ENCODE peak calls at places on chromosome 1, in four cellular contexts. One of them, this sample, is unnamed.

GRCh38 chr1:3608154-3608553 is 3.2 kb downstream of the MEGF6 start:
- DNase-seq in GM12878: no peak
- DNase-seq in A549: no peak
- DNase-seq in HepG2: no peak
- DNase-seq in this sample: no peak

GRCh38 chr1:30852026-30852425 is 56.5 kb downstream of the SDC3 start:
- DNase-seq in GM12878: no peak
- DNase-seq in A549: no peak
- DNase-seq in HepG2: no peak
- DNase-seq in this sample: no peak

GRCh38 chr1:211335507-211336157 is 9.0 kb downstream of the TRAF5 start:
- DNase-seq in GM12878: no peak
- DNase-seq in A549: no peak
- DNase-seq in HepG2: no peak
- DNase-seq in this sample: no peak

GRCh38 chr1:201119826-201120225 is 7.2 kb downstream of the ASCL5 start:
- DNase-seq in GM12878: no peak
- DNase-seq in A549: no peak
- DNase-seq in HepG2: no peak
- DNase-seq in this sample: no peak

GRCh38 chr1:97934491-97934890 is 13.7 kb upstream of the DPYD start:
- DNase-seq in GM12878: no peak
- DNase-seq in A549: no peak
- DNase-seq in HepG2: no peak
- DNase-seq in this sample: no peak

GRCh38 chr1:100387644-100388350 is 35.5 kb downstream of the CDC14A start:
- DNase-seq in GM12878: no peak
- DNase-seq in A549: no peak
- DNase-seq in HepG2: no peak
- DNase-seq in this sample: no peak

GRCh38 chr1:149888999-149889289 is 10.4 kb upstream of the BOLA1 start:
- DNase-seq in GM12878: no peak
- DNase-seq in A549: no peak
- DNase-seq in HepG2: no peak
- DNase-seq in this sample: no peak

GRCh38 chr1:95197616-95198252 is 36.3 kb upstream of the RWDD3 start:
- DNase-seq in GM12878: no peak
- DNase-seq in A549: no peak
- DNase-seq in HepG2: no peak
- DNase-seq in this sample: no peak

GRCh38 chr1:99573431-99574217 is 72.3 kb upstream of the PALMD start:
- DNase-seq in GM12878: no peak
- DNase-seq in A549: no peak
- DNase-seq in HepG2: no peak
- DNase-seq in this sample: no peak

GRCh38 chr1:8847990-8848389 is 30.5 kb downstream of the ENO1 start:
- DNase-seq in GM12878: no peak
- DNase-seq in A549: no peak
- DNase-seq in HepG2: no peak
- DNase-seq in this sample: no peak

GRCh38 chr1:119181236-119181635 is 40.8 kb upstream of the WARS2 start:
- DNase-seq in GM12878: no peak
- DNase-seq in A549: no peak
- DNase-seq in HepG2: no peak
- DNase-seq in this sample: no peak

GRCh38 chr1:31617218-31617916 is at the start of gene HCRTR1:
- DNase-seq in GM12878: no peak
- DNase-seq in A549: no peak
- DNase-seq in HepG2: no peak
- DNase-seq in this sample: peak; percentile 67

GRCh38 chr1:207974146-207974545 is 63.2 kb upstream of the CD34 start:
- DNase-seq in GM12878: no peak
- DNase-seq in A549: no peak
- DNase-seq in HepG2: no peak
- DNase-seq in this sample: no peak

GRCh38 chr1:150557065-150557600 is 7.9 kb downstream of the ADAMTSL4 start:
- DNase-seq in GM12878: no peak
- DNase-seq in A549: no peak
- DNase-seq in HepG2: no peak
- DNase-seq in this sample: no peak

GRCh38 chr1:11272842-11273594 is at the start of gene UBIAD1:
- DNase-seq in GM12878: peak; percentile 19
- DNase-seq in A549: peak; percentile 72
- DNase-seq in HepG2: peak; percentile 66
- DNase-seq in this sample: peak; percentile 98

GRCh38 chr1:204146965-204147364 is 4.9 kb downstream of the ETNK2 start:
- DNase-seq in GM12878: no peak
- DNase-seq in A549: no peak
- DNase-seq in HepG2: no peak
- DNase-seq in this sample: no peak

GRCh38 chr1:160261878-160262794 is at the start of gene DCAF8:
- DNase-seq in GM12878: peak; percentile 94
- DNase-seq in A549: peak; percentile 89
- DNase-seq in HepG2: peak; percentile 94
- DNase-seq in this sample: peak; percentile 94

GRCh38 chr1:160264795-160265307 is 2.5 kb upstream of the DCAF8 start:
- DNase-seq in GM12878: no peak
- DNase-seq in A549: no peak
- DNase-seq in HepG2: no peak
- DNase-seq in this sample: no peak

GRCh38 chr1:160258177-160258798 is 4.1 kb downstream of the DCAF8 start:
- DNase-seq in GM12878: no peak
- DNase-seq in A549: no peak
- DNase-seq in HepG2: no peak
- DNase-seq in this sample: no peak

GRCh38 chr1:160260436-160261382 is 1.6 kb downstream of the DCAF8 start:
- DNase-seq in GM12878: no peak
- DNase-seq in A549: no peak
- DNase-seq in HepG2: peak; percentile 16
- DNase-seq in this sample: no peak

DNA sequence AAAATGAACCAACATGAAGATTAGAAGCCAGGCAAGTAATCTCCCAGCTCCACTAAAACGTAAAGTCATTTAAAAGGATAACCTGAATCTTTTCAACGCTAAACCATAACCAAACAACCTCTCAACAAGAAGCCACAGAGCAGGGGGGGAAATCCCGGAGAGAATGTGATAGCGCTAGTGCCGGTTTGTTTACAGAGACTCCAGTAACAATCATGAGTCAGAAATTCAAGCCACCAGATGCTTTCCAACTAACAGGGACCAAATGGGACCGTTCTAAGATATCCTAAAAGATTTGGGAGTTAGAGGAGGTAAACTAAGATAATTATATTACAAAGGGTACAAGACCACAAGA is 847 bp downstream of the DCAF8 start:
- DNase-seq in GM12878: peak; percentile 32
- DNase-seq in A549: peak; percentile 89
- DNase-seq in HepG2: peak; percentile 83
- DNase-seq in this sample: peak; percentile 42
- TF ChIP-seq PBX3 in GM12878: no peak
- TF ChIP-seq PBX3 in A549: no peak
- TF ChIP-seq PBX3 in HepG2: no peak
- TF ChIP-seq PBX3 in this sample: no peak

GRCh38 chr1:232664844-232665777 is 35.2 kb upstream of the SIPA1L2 start:
- DNase-seq in GM12878: no peak
- DNase-seq in A549: no peak
- DNase-seq in HepG2: no peak
- DNase-seq in this sample: no peak
- TF ChIP-seq RAD21 in GM12878: no peak
- TF ChIP-seq RAD21 in A549: no peak
- TF ChIP-seq RAD21 in HepG2: no peak
- TF ChIP-seq RAD21 in this sample: no peak

DNA sequence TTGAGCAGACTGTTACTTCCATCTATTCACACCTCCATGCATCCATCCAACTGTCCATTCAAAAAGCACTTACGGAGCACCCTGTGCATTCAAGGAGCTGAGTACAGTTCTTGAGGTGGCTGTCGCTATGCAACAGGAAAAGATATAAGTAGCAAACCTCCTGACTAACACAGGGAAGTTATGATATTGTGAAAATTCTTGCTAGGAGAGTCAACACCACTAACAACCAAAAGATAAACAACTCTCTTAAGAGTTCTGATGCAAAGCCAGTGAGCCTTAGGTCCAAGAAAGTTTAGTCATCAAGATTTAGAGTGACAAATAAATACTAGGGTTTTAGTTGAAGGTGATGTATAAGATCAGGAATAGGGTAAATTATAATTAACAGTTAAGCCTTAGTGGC is 44.5 kb upstream of the TRIM45 start:
- DNase-seq in GM12878: no peak
- DNase-seq in A549: peak; percentile 10
- DNase-seq in HepG2: no peak
- DNase-seq in this sample: no peak
- TF ChIP-seq PBX3 in GM12878: no peak
- TF ChIP-seq PBX3 in A549: no peak
- TF ChIP-seq PBX3 in HepG2: no peak
- TF ChIP-seq PBX3 in this sample: no peak

DNA sequence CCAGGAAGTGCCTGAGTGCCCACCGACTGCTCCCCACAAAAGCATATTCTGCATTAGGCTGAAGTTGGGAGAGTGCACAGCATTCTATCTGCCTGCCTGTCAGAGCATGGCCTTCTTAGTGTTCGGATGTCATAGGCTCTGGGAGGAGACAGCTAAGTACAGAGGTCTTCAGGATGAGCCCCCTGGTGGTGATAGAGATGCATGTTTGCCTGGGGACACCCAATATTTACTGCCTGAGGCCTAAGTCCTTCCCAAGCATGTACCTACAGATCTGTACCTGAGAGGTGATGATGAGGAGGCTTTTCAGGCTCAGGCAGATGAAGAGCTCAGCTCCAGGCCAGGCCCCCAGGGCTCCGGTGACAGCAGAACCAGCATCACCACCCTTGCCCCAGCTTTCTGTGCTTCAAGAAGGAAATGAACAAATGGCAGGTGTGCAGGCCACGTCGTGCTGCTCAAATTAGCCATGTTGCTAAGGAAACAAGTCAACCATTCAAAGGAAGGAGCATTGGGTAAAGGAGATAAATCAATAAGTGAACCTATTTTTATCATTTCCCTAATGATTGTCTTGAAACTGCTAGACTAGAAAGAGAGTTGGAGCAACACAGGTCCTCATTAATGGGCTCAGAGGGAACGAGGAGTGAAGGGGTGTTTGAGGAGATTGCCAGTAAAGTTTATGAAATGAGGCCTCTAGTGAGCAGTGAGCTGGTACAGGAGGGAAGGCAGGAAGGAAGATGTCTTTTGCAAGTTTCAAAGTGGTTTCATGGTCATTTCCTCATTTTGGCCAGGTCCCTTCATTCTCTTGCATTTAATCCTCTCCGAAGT is 21.2 kb downstream of the CACNA1E start:
- DNase-seq in GM12878: peak; percentile 74
- DNase-seq in A549: peak; percentile 44
- DNase-seq in HepG2: peak; percentile 48
- DNase-seq in this sample: no peak
- TF ChIP-seq RAD21 in GM12878: peak; percentile 55
- TF ChIP-seq RAD21 in A549: peak; percentile 11
- TF ChIP-seq RAD21 in HepG2: no peak
- TF ChIP-seq RAD21 in this sample: no peak

GRCh38 chr1:212438831-212439237 is 6.1 kb downstream of the NENF start:
- DNase-seq in GM12878: no peak
- DNase-seq in A549: no peak
- DNase-seq in HepG2: no peak
- DNase-seq in this sample: no peak
- TF ChIP-seq PBX3 in GM12878: no peak
- TF ChIP-seq PBX3 in A549: no peak
- TF ChIP-seq PBX3 in HepG2: no peak
- TF ChIP-seq PBX3 in this sample: no peak

DNA sequence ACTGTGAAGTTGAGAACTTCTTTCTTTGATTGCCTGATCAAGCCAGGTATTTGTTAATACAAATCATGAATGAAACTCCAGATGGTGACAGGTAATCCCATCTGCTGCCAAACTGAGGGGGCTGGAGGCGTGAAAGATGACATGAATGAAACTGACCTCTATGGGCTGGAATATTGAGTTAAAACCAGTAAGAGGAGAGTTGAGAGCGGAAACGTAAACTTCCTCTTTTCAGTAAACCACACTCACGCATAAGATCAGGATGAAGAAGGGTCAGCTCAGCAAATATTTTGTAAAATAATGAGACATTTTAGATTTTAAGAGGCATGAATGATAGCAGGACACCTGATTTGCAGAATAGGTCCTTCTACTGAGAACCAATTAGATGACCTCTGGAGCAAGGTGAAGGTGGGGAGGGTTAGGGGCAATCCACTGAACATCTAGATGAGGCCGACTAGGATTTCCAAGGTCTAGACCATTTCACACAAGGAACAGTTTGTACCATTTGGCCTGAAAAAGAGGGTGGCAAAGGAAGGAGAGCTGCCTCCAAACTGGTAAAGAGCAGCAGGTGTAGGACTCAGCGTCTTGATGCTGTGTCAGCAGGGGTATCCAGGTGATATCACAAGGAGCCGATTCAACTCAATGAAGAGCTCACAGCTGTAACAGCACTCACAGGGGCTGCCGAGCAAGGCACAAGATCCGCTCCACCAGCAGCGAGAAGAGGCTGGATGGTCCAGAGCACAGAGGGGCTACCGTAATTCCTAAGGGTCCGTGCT is 132.6 kb downstream of the NTPCR start:
- DNase-seq in GM12878: no peak
- DNase-seq in A549: no peak
- DNase-seq in HepG2: no peak
- DNase-seq in this sample: no peak
- TF ChIP-seq RAD21 in GM12878: no peak
- TF ChIP-seq RAD21 in A549: no peak
- TF ChIP-seq RAD21 in HepG2: no peak
- TF ChIP-seq RAD21 in this sample: no peak

GRCh38 chr1:93614550-93615200 is 67.0 kb downstream of the BCAR3 start:
- DNase-seq in GM12878: no peak
- DNase-seq in A549: no peak
- DNase-seq in HepG2: peak; percentile 45
- DNase-seq in this sample: no peak
- TF ChIP-seq PBX3 in GM12878: no peak
- TF ChIP-seq PBX3 in A549: no peak
- TF ChIP-seq PBX3 in HepG2: no peak
- TF ChIP-seq PBX3 in this sample: no peak

GRCh38 chr1:71587961-71588360 is 507.1 kb upstream of the ZRANB2 start:
- DNase-seq in GM12878: no peak
- DNase-seq in A549: no peak
- DNase-seq in HepG2: no peak
- DNase-seq in this sample: no peak

GRCh38 chr1:71592646-71593274 is 511.9 kb upstream of the ZRANB2 start:
- DNase-seq in GM12878: no peak
- DNase-seq in A549: no peak
- DNase-seq in HepG2: no peak
- DNase-seq in this sample: no peak

GRCh38 chr1:71589005-71589404 is 508.2 kb upstream of the ZRANB2 start:
- DNase-seq in GM12878: no peak
- DNase-seq in A549: no peak
- DNase-seq in HepG2: no peak
- DNase-seq in this sample: no peak

DNA sequence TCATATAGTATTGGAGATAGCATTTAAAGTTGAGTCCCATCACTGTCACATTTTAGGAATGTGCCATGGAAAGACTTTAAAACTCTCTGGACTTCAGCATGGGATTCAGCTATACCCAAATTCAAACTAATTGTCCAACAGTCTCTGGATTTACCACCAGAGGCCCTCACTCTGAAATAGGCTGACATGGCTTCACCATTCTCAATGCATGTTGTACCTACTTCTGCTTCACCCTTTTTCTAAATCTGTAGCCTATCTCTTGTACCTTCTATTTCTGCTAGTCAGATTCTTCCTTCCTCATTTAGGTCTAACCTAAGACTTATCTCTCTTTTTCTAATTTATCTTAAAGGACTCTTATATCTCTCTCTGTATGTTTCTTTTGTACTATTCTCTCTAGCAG is 512.7 kb upstream of the ZRANB2 start:
- DNase-seq in GM12878: no peak
- DNase-seq in A549: no peak
- DNase-seq in HepG2: no peak
- DNase-seq in this sample: no peak
- TF ChIP-seq RAD21 in GM12878: peak; percentile 11
- TF ChIP-seq RAD21 in A549: no peak
- TF ChIP-seq RAD21 in HepG2: no peak
- TF ChIP-seq RAD21 in this sample: no peak